ENCODE peak calls at places on chromosomes 16 and 17, in four cellular contexts. One of them, this sample, is unnamed.

GRCh38 chr16:1785846-1786170 is 3.0 kb downstream of the NUBP2 start:
- DNase-seq in cardiac fibroblast: no peak
- DNase-seq in kidney: peak; percentile 69
- DNase-seq in CD8-positive, alpha-beta T cell: no peak
- DNase-seq in this sample: peak; percentile 67

GRCh38 chr17:74987909-74988711 is 678 bp downstream of the CDR2L start:
- DNase-seq in kidney: peak; percentile 95
- DNase-seq in cardiac fibroblast: peak; percentile 80
- DNase-seq in CD8-positive, alpha-beta T cell: no peak
- DNase-seq in this sample: peak; percentile 85

GRCh38 chr17:64060331-64060730 is 39.9 kb upstream of the ICAM2 start:
- DNase-seq in kidney: no peak
- DNase-seq in cardiac fibroblast: no peak
- DNase-seq in CD8-positive, alpha-beta T cell: no peak
- DNase-seq in this sample: no peak

GRCh38 chr17:38550661-38551060 is 55.1 kb downstream of the SRCIN1 start:
- DNase-seq in kidney: no peak
- DNase-seq in CD8-positive, alpha-beta T cell: no peak
- DNase-seq in cardiac fibroblast: peak; percentile 76
- DNase-seq in this sample: no peak

GRCh38 chr17:17751996-17752821 is 71.0 kb downstream of the RAI1 start:
- DNase-seq in cardiac fibroblast: peak; percentile 97
- DNase-seq in CD8-positive, alpha-beta T cell: peak; percentile 96
- DNase-seq in kidney: peak; percentile 99
- DNase-seq in this sample: peak; percentile 99

GRCh38 chr17:74389094-74389753 is 21.9 kb downstream of the GPR142 start:
- DNase-seq in cardiac fibroblast: no peak
- DNase-seq in kidney: no peak
- DNase-seq in CD8-positive, alpha-beta T cell: no peak
- DNase-seq in this sample: no peak

GRCh38 chr16:27428035-27428785 is 26.2 kb downstream of the IL21R start:
- DNase-seq in CD8-positive, alpha-beta T cell: no peak
- DNase-seq in cardiac fibroblast: no peak
- DNase-seq in kidney: no peak
- DNase-seq in this sample: peak; percentile 72

GRCh38 chr17:77279448-77280303 is 138.9 kb downstream of the SEC14L1 start:
- DNase-seq in kidney: no peak
- DNase-seq in cardiac fibroblast: peak; percentile 95
- DNase-seq in CD8-positive, alpha-beta T cell: no peak
- DNase-seq in this sample: no peak

GRCh38 chr16:35463358-35463757 is 2003.9 kb downstream of the TP53TG3F start:
- DNase-seq in cardiac fibroblast: no peak
- DNase-seq in CD8-positive, alpha-beta T cell: no peak
- DNase-seq in kidney: no peak
- DNase-seq in this sample: no peak

GRCh38 chr17:8151120-8151640 is 1.0 kb downstream of the PER1 start:
- DNase-seq in cardiac fibroblast: peak; percentile 98
- DNase-seq in CD8-positive, alpha-beta T cell: peak; percentile 86
- DNase-seq in kidney: peak; percentile 97
- DNase-seq in this sample: peak; percentile 98
- H3K4me3 ChIP-seq in cardiac fibroblast: peak overlapping the region; percentile 91
- H3K4me3 ChIP-seq in CD8-positive, alpha-beta T cell: peak overlapping the region; percentile 63
- H3K4me3 ChIP-seq in kidney: peak overlapping the region; percentile 99
- H3K4me3 ChIP-seq in this sample: peak overlapping the region; percentile 42

DNA sequence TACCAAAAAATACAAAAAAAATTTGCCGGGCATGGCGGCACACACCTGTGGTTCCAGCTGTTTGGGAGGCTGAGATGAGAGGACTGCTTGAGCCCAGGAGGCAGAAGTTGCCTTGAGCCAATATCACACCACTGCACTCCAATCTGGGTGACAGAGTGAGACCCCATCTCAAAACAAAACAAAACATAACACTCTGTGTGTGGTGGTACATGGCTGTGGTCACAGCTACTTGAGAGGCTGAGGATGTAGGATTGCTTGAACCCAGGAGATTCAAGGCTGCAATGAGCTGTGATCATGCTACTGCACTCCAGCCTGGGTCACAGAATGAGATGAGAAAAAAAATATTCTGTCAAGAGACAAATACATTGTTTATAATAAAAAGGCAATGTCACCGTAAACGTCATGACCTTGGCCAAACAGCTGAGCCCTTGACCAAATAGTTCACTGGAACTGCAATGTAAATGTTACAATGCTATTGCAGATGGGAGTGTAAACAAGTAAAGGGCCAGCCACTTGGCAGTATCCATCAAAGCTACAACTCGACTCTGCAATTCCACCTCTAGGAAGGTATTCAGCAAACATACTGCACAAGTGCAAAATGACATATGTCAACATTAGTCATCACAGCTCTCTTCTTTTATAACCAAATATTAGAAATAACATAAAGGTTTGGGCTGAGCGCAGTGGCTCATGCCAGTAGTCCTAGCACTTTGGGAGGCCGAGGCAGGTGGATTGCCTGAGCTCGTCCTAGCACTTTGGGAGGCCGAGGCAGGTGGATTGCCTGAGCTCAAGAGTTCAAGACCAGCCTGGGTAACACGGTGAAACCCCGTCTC is 16.9 kb downstream of the EARS2 start:
- DNase-seq in CD8-positive, alpha-beta T cell: no peak
- DNase-seq in kidney: no peak
- DNase-seq in cardiac fibroblast: no peak
- DNase-seq in this sample: peak; percentile 12
- H3K4me3 ChIP-seq in CD8-positive, alpha-beta T cell: no peak overlapping the region
- H3K4me3 ChIP-seq in kidney: no peak overlapping the region
- H3K4me3 ChIP-seq in cardiac fibroblast: no peak overlapping the region
- H3K4me3 ChIP-seq in this sample: no peak overlapping the region

DNA sequence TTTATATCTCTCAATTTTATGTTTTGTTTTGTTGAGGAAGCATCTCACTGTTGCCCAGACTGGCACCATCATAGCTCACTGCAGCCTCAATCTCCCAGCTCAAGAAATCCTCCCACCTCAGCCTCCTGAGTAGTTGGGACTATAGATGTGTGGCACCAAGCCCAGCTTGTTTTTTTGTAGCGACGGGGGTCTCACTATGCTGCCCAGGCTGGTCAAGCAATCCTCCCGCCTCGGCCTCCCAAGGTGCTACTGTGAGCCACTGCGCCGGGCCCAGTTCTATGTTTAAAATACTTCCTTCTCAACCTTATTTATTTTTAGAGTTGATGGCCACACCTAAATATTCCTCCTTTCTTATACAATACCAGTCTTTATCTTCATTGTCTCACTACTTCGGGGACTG is 1.9 kb upstream of the NFE2L1 start:
- DNase-seq in kidney: no peak
- DNase-seq in CD8-positive, alpha-beta T cell: no peak
- DNase-seq in cardiac fibroblast: no peak
- DNase-seq in this sample: peak; percentile 35
- H3K4me3 ChIP-seq in kidney: peak overlapping the region; percentile 94
- H3K4me3 ChIP-seq in CD8-positive, alpha-beta T cell: no peak overlapping the region
- H3K4me3 ChIP-seq in cardiac fibroblast: no peak overlapping the region
- H3K4me3 ChIP-seq in this sample: no peak overlapping the region

DNA sequence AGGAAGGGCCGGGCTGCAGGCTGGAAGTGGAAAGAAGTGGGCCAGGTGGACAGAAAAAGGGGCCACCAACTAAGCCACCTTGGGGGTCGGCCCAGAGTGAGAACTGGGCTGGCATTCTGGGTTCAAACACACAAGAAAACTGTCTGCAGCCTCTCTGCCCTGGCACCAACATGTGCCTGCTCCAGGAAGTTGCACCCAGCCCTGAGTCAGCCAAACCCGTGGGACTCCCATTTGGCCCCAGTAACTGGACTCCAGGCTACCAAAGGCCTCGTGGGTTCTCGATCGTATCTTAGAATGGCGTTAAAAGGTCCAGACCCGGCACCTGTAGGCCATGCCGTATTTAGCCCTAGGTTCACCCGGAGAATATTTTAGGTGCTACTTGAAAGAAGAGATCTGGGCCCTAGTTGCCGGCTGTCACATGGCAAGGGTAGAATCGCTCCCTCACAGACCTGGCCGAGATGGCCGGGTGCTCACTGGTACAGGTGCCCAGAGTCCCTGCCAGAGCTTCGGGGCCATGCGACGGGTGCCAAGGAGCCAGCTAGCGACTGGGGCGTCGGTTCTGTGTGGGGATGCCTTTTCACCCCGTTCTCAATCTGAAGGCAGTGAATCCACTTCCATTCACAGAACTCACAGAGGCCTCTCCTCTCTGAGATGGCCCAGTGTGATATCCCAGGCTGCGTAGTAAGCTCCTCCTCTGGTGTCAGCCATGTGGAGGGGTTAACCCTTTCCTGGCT is 236.7 kb downstream of the MRTFB start:
- DNase-seq in kidney: no peak
- DNase-seq in cardiac fibroblast: no peak
- DNase-seq in CD8-positive, alpha-beta T cell: no peak
- DNase-seq in this sample: peak; percentile 63
- H3K4me3 ChIP-seq in kidney: no peak overlapping the region
- H3K4me3 ChIP-seq in cardiac fibroblast: no peak overlapping the region
- H3K4me3 ChIP-seq in CD8-positive, alpha-beta T cell: no peak overlapping the region
- H3K4me3 ChIP-seq in this sample: no peak overlapping the region

GRCh38 chr17:42679001-42679491 is 2.3 kb upstream of the PLEKHH3 start:
- DNase-seq in kidney: peak; percentile 88
- DNase-seq in CD8-positive, alpha-beta T cell: no peak
- DNase-seq in cardiac fibroblast: peak; percentile 60
- DNase-seq in this sample: no peak
- H3K4me3 ChIP-seq in kidney: peak overlapping the region; percentile 65
- H3K4me3 ChIP-seq in CD8-positive, alpha-beta T cell: peak overlapping the region; percentile 60
- H3K4me3 ChIP-seq in cardiac fibroblast: no peak overlapping the region
- H3K4me3 ChIP-seq in this sample: peak overlapping the region; percentile 84

GRCh38 chr17:65099941-65100315 is 37.2 kb upstream of the RGS9 start:
- DNase-seq in cardiac fibroblast: peak; percentile 59
- DNase-seq in CD8-positive, alpha-beta T cell: peak; percentile 24
- DNase-seq in kidney: no peak
- DNase-seq in this sample: peak; percentile 79
- H3K4me3 ChIP-seq in cardiac fibroblast: peak overlapping the region; percentile 2
- H3K4me3 ChIP-seq in CD8-positive, alpha-beta T cell: peak overlapping the region; percentile 38
- H3K4me3 ChIP-seq in kidney: peak overlapping the region; percentile 65
- H3K4me3 ChIP-seq in this sample: peak overlapping the region; percentile 28

DNA sequence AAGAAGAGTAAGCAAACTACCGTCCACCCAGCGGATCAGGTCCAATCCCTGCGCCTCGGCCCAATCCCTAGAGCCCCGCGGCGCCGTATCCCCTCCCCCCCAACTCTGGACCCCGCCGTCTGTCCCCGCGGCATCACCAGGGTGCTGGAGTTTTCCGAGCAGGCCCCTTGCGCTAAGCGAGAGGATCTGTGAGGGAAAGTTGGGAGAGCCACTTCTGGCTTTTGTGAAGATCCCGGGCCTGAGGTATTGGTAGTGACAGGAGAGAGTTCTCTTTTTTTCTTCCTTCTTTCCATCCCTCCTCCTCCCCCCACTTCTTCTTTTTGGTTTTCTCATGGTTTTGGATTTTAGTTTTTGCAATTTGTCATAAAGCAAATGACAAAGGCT is 3.5 kb upstream of the DLX4 start:
- DNase-seq in kidney: no peak
- DNase-seq in CD8-positive, alpha-beta T cell: no peak
- DNase-seq in cardiac fibroblast: no peak
- DNase-seq in this sample: no peak
- H3K4me3 ChIP-seq in kidney: no peak overlapping the region
- H3K4me3 ChIP-seq in CD8-positive, alpha-beta T cell: peak overlapping the region; percentile 26
- H3K4me3 ChIP-seq in cardiac fibroblast: no peak overlapping the region
- H3K4me3 ChIP-seq in this sample: no peak overlapping the region

GRCh38 chr16:49622084-49622390 is 233.9 kb downstream of the ZNF423 start:
- DNase-seq in CD8-positive, alpha-beta T cell: no peak
- DNase-seq in kidney: no peak
- DNase-seq in cardiac fibroblast: no peak
- DNase-seq in this sample: peak; percentile 38

GRCh38 chr16:49625311-49626035 is 230.4 kb downstream of the ZNF423 start:
- DNase-seq in CD8-positive, alpha-beta T cell: no peak
- DNase-seq in kidney: no peak
- DNase-seq in cardiac fibroblast: no peak
- DNase-seq in this sample: peak; percentile 41

GRCh38 chr16:49621240-49622083 is 234.4 kb downstream of the ZNF423 start:
- DNase-seq in cardiac fibroblast: no peak
- DNase-seq in kidney: no peak
- DNase-seq in CD8-positive, alpha-beta T cell: no peak
- DNase-seq in this sample: peak; percentile 49

GRCh38 chr16:49622421-49623402 is 233.2 kb downstream of the ZNF423 start:
- DNase-seq in kidney: no peak
- DNase-seq in cardiac fibroblast: no peak
- DNase-seq in CD8-positive, alpha-beta T cell: no peak
- DNase-seq in this sample: peak; percentile 66

DNA sequence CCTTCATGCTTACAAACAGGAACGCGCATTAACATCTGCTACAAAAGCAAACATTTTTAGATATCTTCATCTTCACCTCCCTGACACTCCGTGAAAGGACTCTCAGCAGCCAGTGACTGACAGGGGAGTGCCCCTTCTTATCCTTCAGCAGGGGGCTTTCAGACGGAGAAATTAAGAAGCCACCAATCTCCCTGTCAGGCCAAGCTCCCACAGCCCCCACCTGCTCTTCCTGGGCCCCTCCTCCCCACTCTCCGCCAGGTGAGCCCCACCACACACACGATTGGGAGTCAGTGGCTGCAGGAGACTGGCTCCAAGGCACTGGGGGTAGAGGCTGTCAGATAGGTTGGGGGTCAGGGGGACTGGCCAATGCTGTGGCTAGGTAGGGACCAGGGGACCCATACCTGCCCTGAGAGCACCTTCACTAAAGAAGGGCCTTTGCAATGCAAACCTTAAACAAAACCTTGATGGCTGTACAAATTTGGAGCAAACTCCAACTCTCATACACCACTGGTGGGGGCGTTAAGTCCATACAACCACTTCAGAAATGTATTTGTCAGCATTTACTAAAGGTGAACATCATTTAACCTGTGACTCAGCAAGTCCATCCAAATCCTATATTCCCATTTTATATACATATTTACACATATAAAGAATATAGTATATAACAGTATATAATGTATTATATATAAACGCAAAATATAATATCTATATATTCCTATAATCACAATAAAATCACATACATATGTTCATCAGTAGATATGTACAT is 232.2 kb downstream of the ZNF423 start:
- DNase-seq in kidney: no peak
- DNase-seq in CD8-positive, alpha-beta T cell: no peak
- DNase-seq in cardiac fibroblast: no peak
- DNase-seq in this sample: peak; percentile 32
- H3K4me3 ChIP-seq in kidney: no peak overlapping the region
- H3K4me3 ChIP-seq in CD8-positive, alpha-beta T cell: no peak overlapping the region
- H3K4me3 ChIP-seq in cardiac fibroblast: no peak overlapping the region
- H3K4me3 ChIP-seq in this sample: no peak overlapping the region

DNA sequence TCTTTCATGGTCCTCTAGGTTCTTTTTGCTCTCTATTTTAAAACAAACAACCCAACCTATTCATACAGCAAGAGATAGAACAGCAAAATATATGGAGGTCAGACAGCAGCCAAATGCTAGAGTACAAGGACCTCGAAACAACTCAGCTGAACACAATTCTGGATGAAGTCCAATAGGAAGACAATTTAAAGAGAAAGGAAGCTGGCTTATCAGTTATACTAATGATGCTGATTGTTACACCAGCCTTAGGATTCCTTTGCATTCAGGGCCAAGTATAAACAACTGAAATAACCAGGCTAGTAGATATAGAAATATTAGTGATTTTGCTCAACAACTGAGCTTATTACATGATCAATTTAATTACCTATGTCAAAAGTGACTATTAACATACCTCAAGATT is 2.5 kb downstream of the SSH2 start:
- DNase-seq in CD8-positive, alpha-beta T cell: no peak
- DNase-seq in cardiac fibroblast: peak; percentile 43
- DNase-seq in kidney: no peak
- DNase-seq in this sample: no peak
- H3K4me3 ChIP-seq in CD8-positive, alpha-beta T cell: no peak overlapping the region
- H3K4me3 ChIP-seq in cardiac fibroblast: no peak overlapping the region
- H3K4me3 ChIP-seq in kidney: no peak overlapping the region
- H3K4me3 ChIP-seq in this sample: no peak overlapping the region